ENCODE peak calls at places on chromosomes 12 and 14, in six cellular contexts. H is H1, K is mesendoderm, F is H9, L is neuronal stem cell, D is mesenchymal stem cell. J is an unnamed sample.

GRCh38 chr14:98368214-98368613 is 903.8 kb downstream of the BCL11B start:
- DNase-seq in H (no peak), K (no peak), F (no peak), L (no peak), D (no peak), J (no peak)

GRCh38 chr14:104001003-104001402 is 58.7 kb upstream of the RD3L start:
- DNase-seq in H (no peak), K (peak; percentile 27), F (no peak), L (peak; percentile 5), D (no peak), J (no peak)

GRCh38 chr14:35215110-35215872 is 76.9 kb upstream of the PSMA6 start:
- DNase-seq in H (no peak), K (peak; percentile 74), F (no peak), L (peak; percentile 30), D (peak; percentile 79), J (peak; percentile 80)

GRCh38 chr14:51443195-51444018 is 203.4 kb downstream of the TMX1 start:
- DNase-seq in H (no peak), K (no peak), F (no peak), L (no peak), D (no peak), J (peak; percentile 61)

GRCh38 chr14:104441275-104442106 is 138.1 kb upstream of the C14orf180 start:
- DNase-seq in H (no peak), K (no peak), F (peak; percentile 16), L (no peak), D (no peak), J (no peak)

GRCh38 chr12:111429760-111430417 is 24.2 kb downstream of the SH2B3 start:
- DNase-seq in H (no peak), K (no peak), F (no peak), L (no peak), D (no peak), J (no peak)

GRCh38 chr14:52987514-52987913 is 36.7 kb upstream of the FERMT2 start:
- DNase-seq in H (no peak), K (no peak), F (no peak), L (no peak), D (no peak), J (no peak)

GRCh38 chr14:100436745-100437406 is 113.7 kb downstream of the SLC25A47 start:
- DNase-seq in H (no peak), K (no peak), F (no peak), L (no peak), D (no peak), J (no peak)

GRCh38 chr12:88242161-88242925 is 100.2 kb downstream of the TMTC3 start:
- DNase-seq in H (no peak), K (peak; percentile 25), F (no peak), L (no peak), D (peak; percentile 90), J (peak; percentile 99)

GRCh38 chr12:102824218-102824835 is 92.7 kb downstream of the PAH start:
- DNase-seq in H (peak; percentile 65), K (peak; percentile 89), F (peak; percentile 93), L (peak; percentile 80), D (peak; percentile 5), J (peak; percentile 2)

GRCh38 chr12:108815369-108815768 is 42.0 kb downstream of the SSH1 start:
- DNase-seq in H (no peak), K (no peak), F (no peak), L (no peak), D (no peak), J (no peak)

GRCh38 chr12:116750298-116750697 is 12.2 kb downstream of the RNFT2 start:
- DNase-seq in H (no peak), K (no peak), F (no peak), L (no peak), D (no peak), J (no peak)

GRCh38 chr12:116749884-116750283 is 11.8 kb downstream of the RNFT2 start:
- DNase-seq in H (no peak), K (no peak), F (peak; percentile 19), L (no peak), D (no peak), J (no peak)

GRCh38 chr12:116745554-116745953 is 7.4 kb downstream of the RNFT2 start:
- DNase-seq in H (no peak), K (no peak), F (no peak), L (no peak), D (no peak), J (no peak)
- H2BK15ac ChIP-seq in H (no peak overlapping the region), K (no peak overlapping the region), F (no peak overlapping the region), L (no peak overlapping the region), D (no peak overlapping the region), J (no peak overlapping the region)

GRCh38 chr12:49917126-49917787 is 13.6 kb upstream of the FAIM2 start:
- DNase-seq in H (no peak), K (no peak), F (no peak), L (no peak), D (no peak), J (no peak)

GRCh38 chr12:49912345-49912744 is 8.6 kb upstream of the FAIM2 start:
- DNase-seq in H (no peak), K (no peak), F (peak; percentile 33), L (no peak), D (no peak), J (no peak)

GRCh38 chr12:49912846-49913245 is 9.1 kb upstream of the FAIM2 start:
- DNase-seq in H (no peak), K (no peak), F (peak; percentile 23), L (no peak), D (no peak), J (no peak)

GRCh38 chr12:49917788-49918173 is 14.1 kb upstream of the FAIM2 start:
- DNase-seq in H (no peak), K (no peak), F (peak; percentile 25), L (no peak), D (no peak), J (no peak)

DNA sequence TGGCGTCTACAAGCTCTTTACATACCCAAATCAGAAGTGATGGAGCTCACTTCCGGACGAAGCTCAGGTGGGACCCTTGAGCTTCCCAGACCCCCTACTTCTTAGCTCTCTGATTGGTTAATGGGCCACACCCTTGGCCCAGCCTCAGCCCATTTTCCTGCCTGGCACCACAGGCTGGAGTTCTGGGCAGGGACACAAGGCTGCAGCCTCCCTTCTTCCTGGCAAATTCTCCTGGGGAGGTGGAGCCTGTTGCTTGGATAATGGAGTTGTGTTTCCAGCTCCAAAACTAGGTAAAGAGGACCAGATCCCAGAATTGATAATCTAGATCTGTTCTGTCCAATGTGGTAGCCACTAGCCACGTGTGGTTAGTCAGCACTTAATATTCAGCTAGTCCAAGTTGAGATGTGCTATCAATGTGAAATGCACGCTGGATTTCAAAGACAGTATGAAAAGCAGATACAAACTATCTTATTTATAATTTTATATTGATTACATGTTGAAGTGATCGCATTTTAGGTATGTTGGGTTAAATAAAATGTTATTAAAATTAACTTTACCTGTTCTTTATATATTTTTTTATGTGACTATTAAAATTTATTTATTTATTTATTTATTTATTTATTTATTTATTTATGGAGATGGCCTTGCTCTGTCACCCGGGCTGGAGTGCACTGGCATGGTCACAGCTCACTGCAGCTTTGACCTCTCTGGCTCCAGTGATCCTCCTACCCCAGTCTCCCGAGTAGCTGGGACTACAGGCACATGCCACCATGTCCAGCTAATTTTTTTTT is 12.6 kb upstream of the FAIM2 start:
- DNase-seq in H (no peak), K (no peak), F (peak; percentile 19), L (no peak), D (no peak), J (no peak)
- H2BK15ac ChIP-seq in H (no peak overlapping the region), K (no peak overlapping the region), F (no peak overlapping the region), L (no peak overlapping the region), D (no peak overlapping the region), J (no peak overlapping the region)

GRCh38 chr14:69064596-69064995 is 85.5 kb upstream of the ACTN1 start:
- DNase-seq in H (no peak), K (no peak), F (no peak), L (no peak), D (no peak), J (no peak)

GRCh38 chr14:69056389-69056788 is 77.3 kb upstream of the ACTN1 start:
- DNase-seq in H (no peak), K (peak; percentile 96), F (peak; percentile 79), L (no peak), D (peak; percentile 77), J (peak; percentile 54)

GRCh38 chr14:69055973-69056372 is 76.9 kb upstream of the ACTN1 start:
- DNase-seq in H (no peak), K (no peak), F (no peak), L (no peak), D (peak; percentile 52), J (no peak)

GRCh38 chr14:69055125-69055524 is 76.0 kb upstream of the ACTN1 start:
- DNase-seq in H (no peak), K (no peak), F (no peak), L (no peak), D (peak; percentile 99), J (peak; percentile 97)

DNA sequence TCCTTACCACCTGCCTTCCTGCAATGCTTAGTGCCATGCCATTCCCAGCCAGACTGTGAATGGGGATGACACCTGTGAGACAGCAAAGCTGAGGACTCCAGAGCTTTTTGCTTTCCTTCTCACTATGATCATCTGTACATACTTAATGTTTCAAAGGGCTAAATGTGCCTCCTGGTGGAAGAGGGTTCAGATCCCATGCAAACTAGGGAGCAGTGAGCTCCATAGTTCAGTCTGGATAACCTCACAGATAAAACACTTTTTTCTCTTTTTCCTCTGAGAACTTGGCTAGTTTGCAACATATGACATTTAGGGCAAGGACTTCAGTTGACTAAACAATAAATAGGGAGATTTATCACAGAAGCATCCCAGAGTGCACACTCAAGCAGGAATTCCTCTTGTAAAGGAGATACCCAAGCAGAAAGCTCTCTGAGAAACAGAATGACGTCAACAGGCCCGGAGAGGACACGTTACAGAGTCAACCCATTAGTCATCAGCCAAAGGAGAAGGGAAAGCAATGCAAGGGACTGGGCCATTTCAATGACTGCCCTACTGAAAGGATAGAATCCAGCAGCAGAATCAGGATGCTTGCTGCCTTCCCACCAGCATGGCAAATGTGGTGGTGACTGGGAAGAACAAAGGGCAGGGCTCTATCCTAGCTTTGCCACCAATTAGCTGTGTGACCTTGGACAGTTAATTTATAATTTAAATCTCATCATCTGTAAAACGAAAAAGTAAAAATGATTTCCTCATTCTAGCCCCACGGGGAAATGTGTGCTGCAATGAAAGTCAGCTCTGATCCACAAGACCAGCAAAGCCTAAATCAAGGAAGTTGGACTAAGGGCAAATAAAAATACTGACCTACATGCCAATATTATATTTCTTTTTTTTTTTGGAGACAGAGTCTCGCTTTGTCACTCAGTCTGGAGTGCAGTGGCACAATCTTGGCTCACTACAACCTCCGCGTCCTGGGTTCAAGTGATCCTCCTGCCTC is 80.9 kb upstream of the ACTN1 start:
- DNase-seq in H (no peak), K (peak; percentile 56), F (no peak), L (no peak), D (peak; percentile 100), J (peak; percentile 99)
- H2BK15ac ChIP-seq in H (no peak overlapping the region), K (no peak overlapping the region), F (no peak overlapping the region), L (no peak overlapping the region), D (no peak overlapping the region), J (peak overlapping the region; percentile 81)

GRCh38 chr12:91999823-92000222 is 145.8 kb downstream of the BTG1 start:
- DNase-seq in H (no peak), K (no peak), F (no peak), L (no peak), D (no peak), J (no peak)
- H2BK15ac ChIP-seq in H (no peak overlapping the region), K (no peak overlapping the region), F (no peak overlapping the region), L (no peak overlapping the region), D (no peak overlapping the region), J (no peak overlapping the region)

GRCh38 chr12:60185060-60185459 is 589.2 kb downstream of the SLC16A7 start:
- DNase-seq in H (no peak), K (no peak), F (no peak), L (no peak), D (no peak), J (no peak)
- H2BK15ac ChIP-seq in H (no peak overlapping the region), K (no peak overlapping the region), F (no peak overlapping the region), L (no peak overlapping the region), D (no peak overlapping the region), J (no peak overlapping the region)